ENCODE peak calls at places on chromosomes 3 and 15, in seven cellular contexts. K is GM23248, C is H9, W is A549, P is IMR-90, Z is mesenchymal stem cell, E is neural progenitor cell. X is an unnamed sample.

GRCh38 chr3:50170689-50171088 is 15.6 kb downstream of the SEMA3F start:
- DNase-seq in W (no peak), C (no peak), P (peak; percentile 90), K (peak; percentile 58), E (no peak), Z (peak; percentile 76), X (no peak)

GRCh38 chr3:23159929-23160328 is 43.2 kb upstream of the UBE2E2 start:
- DNase-seq in E (no peak), C (no peak), K (peak; percentile 91), Z (peak; percentile 86), W (no peak), P (peak; percentile 95), X (no peak)

GRCh38 chr3:31157028-31157694 is 262.7 kb upstream of the GADL1 start:
- DNase-seq in K (no peak), Z (no peak), E (no peak), P (no peak), W (no peak), C (no peak), X (no peak)

GRCh38 chr15:26873846-26874245 is 7.0 kb downstream of the GABRA5 start:
- DNase-seq in C (no peak), Z (no peak), W (no peak), E (no peak), P (peak; percentile 29), K (peak; percentile 64), X (no peak)

GRCh38 chr15:89893027-89893426 is 767 bp downstream of the AP3S2 start:
- DNase-seq in P (peak; percentile 5), W (no peak), C (no peak), K (peak; percentile 52), E (no peak), Z (peak; percentile 46), X (no peak)

GRCh38 chr3:194489736-194490612 is 3.2 kb upstream of the ATP13A3 start:
- DNase-seq in E (no peak), C (no peak), W (no peak), P (peak; percentile 62), Z (peak; percentile 60), K (peak; percentile 67), X (no peak)

GRCh38 chr15:22973286-22973685 is 6.9 kb downstream of the CYFIP1 start:
- DNase-seq in Z (no peak), C (no peak), K (no peak), W (no peak), E (no peak), P (no peak), X (no peak)

GRCh38 chr15:49492834-49493233 is 69.8 kb downstream of the FGF7 start:
- DNase-seq in K (peak; percentile 92), Z (peak; percentile 83), E (no peak), W (no peak), C (no peak), P (peak; percentile 90), X (no peak)

GRCh38 chr3:29486917-29487316 is 206.0 kb downstream of the RBMS3 start:
- DNase-seq in C (no peak), P (no peak), K (no peak), Z (no peak), W (no peak), E (no peak), X (no peak)

GRCh38 chr3:44948239-44948638 is 27.7 kb downstream of the ZDHHC3 start:
- DNase-seq in Z (no peak), E (no peak), C (no peak), P (peak; percentile 24), K (no peak), W (no peak), X (no peak)

GRCh38 chr3:108486910-108487309 is 23.5 kb downstream of the MYH15 start:
- DNase-seq in K (peak; percentile 66), Z (peak; percentile 72), C (no peak), P (peak; percentile 71), E (no peak), W (no peak), X (no peak)

GRCh38 chr3:89635137-89635536 is 527.7 kb downstream of the EPHA3 start:
- DNase-seq in P (peak; percentile 33), W (no peak), Z (no peak), E (no peak), K (no peak), C (no peak), X (no peak)

GRCh38 chr15:46265664-46266063 is 630.8 kb downstream of the SQOR start:
- DNase-seq in W (no peak), E (no peak), C (no peak), Z (no peak), K (no peak), P (no peak), X (no peak)

GRCh38 chr15:67133738-67134576 is 68.6 kb downstream of the SMAD3 start:
- DNase-seq in W (peak; percentile 47), K (peak; percentile 57), C (no peak), E (peak; percentile 40), P (peak; percentile 82), Z (peak; percentile 91), X (peak; percentile 44)

GRCh38 chr3:38031022-38031994 is 1.9 kb upstream of the PLCD1 start:
- DNase-seq in C (no peak), K (peak; percentile 92), E (no peak), P (no peak), W (peak; percentile 78), Z (no peak), X (no peak)

GRCh38 chr3:111764645-111765091 is 94.4 kb upstream of the PHLDB2 start:
- DNase-seq in Z (peak; percentile 70), P (peak; percentile 59), W (no peak), K (peak; percentile 81), E (no peak), C (no peak), X (peak; percentile 46)

GRCh38 chr15:69585937-69586336 is 133.3 kb downstream of the RPLP1 start:
- DNase-seq in W (no peak), P (no peak), C (no peak), Z (no peak), E (peak; percentile 19), K (no peak), X (no peak)

GRCh38 chr3:110774496-110775265 is 296.9 kb upstream of the NECTIN3 start:
- DNase-seq in Z (peak; percentile 12), W (no peak), P (peak; percentile 89), C (no peak), E (no peak), K (no peak), X (no peak)

GRCh38 chr3:53161345-53161819 is 373 bp downstream of the PRKCD start:
- DNase-seq in C (no peak), Z (peak; percentile 27), E (peak; percentile 46), K (peak; percentile 54), P (no peak), W (peak; percentile 26), X (no peak)

GRCh38 chr3:40054568-40055222 is 245.3 kb downstream of the MYRIP start:
- DNase-seq in Z (peak; percentile 2), P (no peak), C (no peak), K (peak; percentile 75), W (no peak), E (no peak), X (no peak)

GRCh38 chr3:69426905-69427304 is 41.0 kb upstream of the FRMD4B start:
- DNase-seq in Z (no peak), E (no peak), K (no peak), W (no peak), P (no peak), C (no peak), X (no peak)

GRCh38 chr15:38560456-38560926 is 4.1 kb downstream of the RASGRP1 start:
- DNase-seq in C (no peak), K (no peak), Z (no peak), W (no peak), E (no peak), P (no peak), X (no peak)

GRCh38 chr3:140117111-140117526 is 182.1 kb downstream of the CLSTN2 start:
- DNase-seq in P (no peak), K (no peak), C (peak; percentile 33), E (no peak), W (no peak), Z (no peak), X (peak; percentile 3)
- H3K4me2 ChIP-seq in P (no peak overlapping the region), K (no peak overlapping the region), C (no peak overlapping the region), E (no peak overlapping the region), W (no peak overlapping the region), Z (no peak overlapping the region), X (no peak overlapping the region)

DNA sequence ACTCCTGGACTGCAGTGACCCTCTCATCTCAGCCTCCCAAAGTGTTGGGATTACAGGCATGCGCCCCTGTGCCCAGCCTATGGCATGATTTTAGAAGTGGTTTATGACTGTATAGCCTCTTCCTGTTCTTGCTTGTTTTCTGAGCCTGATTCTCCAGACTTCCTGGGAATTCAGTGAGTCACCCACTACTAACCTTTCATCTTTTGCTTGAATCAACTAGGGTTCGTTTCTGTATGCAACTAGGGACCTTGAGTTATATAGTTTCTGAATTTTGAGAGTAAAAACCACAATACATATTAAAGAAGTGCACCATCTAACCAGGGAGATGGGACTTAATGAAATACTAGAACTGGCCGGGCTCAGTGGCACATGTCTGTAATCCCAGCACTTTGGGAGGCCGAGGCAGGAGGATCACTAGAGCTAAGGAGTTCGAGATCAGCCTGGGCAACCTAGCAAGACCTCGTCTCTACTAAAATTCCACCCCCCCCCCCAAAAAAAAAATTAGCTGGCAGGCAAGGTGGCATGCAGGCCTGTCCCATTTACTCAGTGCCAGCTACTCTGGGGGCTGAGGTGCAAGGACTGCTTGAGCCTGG is 76.0 kb downstream of the ZNF609 start:
- DNase-seq in C (no peak), Z (peak; percentile 90), P (peak; percentile 92), K (peak; percentile 85), W (peak; percentile 84), E (no peak), X (no peak)
- H3K4me2 ChIP-seq in C (no peak overlapping the region), Z (no peak overlapping the region), P (peak overlapping the region; percentile 48), K (peak overlapping the region; percentile 41), W (peak overlapping the region; percentile 58), E (no peak overlapping the region), X (no peak overlapping the region)

GRCh38 chr15:29106551-29107290 is 162.9 kb downstream of the NSMCE3 start:
- DNase-seq in Z (no peak), C (no peak), E (no peak), P (no peak), K (peak; percentile 12), W (no peak), X (no peak)
- H3K4me2 ChIP-seq in Z (no peak overlapping the region), C (no peak overlapping the region), E (no peak overlapping the region), P (no peak overlapping the region), K (no peak overlapping the region), W (no peak overlapping the region), X (no peak overlapping the region)

GRCh38 chr15:80906159-80906775 is 83.4 kb downstream of the MESD start:
- DNase-seq in E (no peak), P (peak; percentile 67), W (no peak), Z (no peak), C (no peak), K (peak; percentile 46), X (no peak)
- H3K4me2 ChIP-seq in E (no peak overlapping the region), P (no peak overlapping the region), W (peak overlapping the region; percentile 13), Z (no peak overlapping the region), C (no peak overlapping the region), K (no peak overlapping the region), X (no peak overlapping the region)

X was measured in GM23338.